ENCODE peak calls at places on chromosomes 12 and 14, in four cellular contexts. J is lower lobe of right lung, C is tibial nerve, A is small intestine. O is an unnamed sample.
A peak's percentile ranks its signal among the peaks of the same experiment; 100 is the strongest.

GRCh38 chr12:132506730-132507538 is 17.0 kb downstream of the FBRSL1 start:
- DNase-seq in J (peak; percentile 84), C (peak; percentile 45), A (no peak), O (peak; percentile 86)

GRCh38 chr12:113086249-113087164 is 30.0 kb downstream of the DTX1 start:
- DNase-seq in J (no peak), C (no peak), A (peak; percentile 32), O (no peak)

GRCh38 chr14:52650774-52651173 is 44.6 kb downstream of the ERO1A start:
- DNase-seq in J (no peak), C (no peak), A (no peak), O (no peak)

GRCh38 chr14:95495538-95496025 is 20.9 kb downstream of the SYNE3 start:
- DNase-seq in J (no peak), C (no peak), A (no peak), O (no peak)

GRCh38 chr12:105084251-105085250 is at the start of gene ALDH1L2:
- DNase-seq in J (peak; percentile 89), C (peak; percentile 79), A (peak; percentile 66), O (peak; percentile 91)

GRCh38 chr14:105173901-105174894 is 5.6 kb upstream of the JAG2 start:
- DNase-seq in J (no peak), C (no peak), A (no peak), O (no peak)

GRCh38 chr12:42143401-42144173 is 1.1 kb downstream of the GXYLT1 start:
- DNase-seq in J (no peak), C (no peak), A (peak; percentile 29), O (no peak)

GRCh38 chr14:102071283-102071998 is 15.4 kb downstream of the HSP90AA1 start:
- DNase-seq in J (no peak), C (no peak), A (no peak), O (no peak)

GRCh38 chr12:122308811-122309210 is 42.5 kb upstream of the VPS33A start:
- DNase-seq in J (no peak), C (no peak), A (no peak), O (no peak)

GRCh38 chr12:66941150-66941549 is 262.3 kb upstream of the GRIP1 start:
- DNase-seq in J (no peak), C (no peak), A (no peak), O (no peak)

GRCh38 chr12:59086124-59086523 is 165.8 kb upstream of the LRIG3 start:
- DNase-seq in J (no peak), C (no peak), A (no peak), O (no peak)

GRCh38 chr14:30874120-30874998 is at the start of gene COCH:
- DNase-seq in J (peak; percentile 47), C (no peak), A (peak; percentile 19), O (peak; percentile 33)

GRCh38 chr14:58587271-58587670 is 50.5 kb upstream of the DACT1 start:
- DNase-seq in J (no peak), C (no peak), A (no peak), O (no peak)

GRCh38 chr12:67035121-67035520 is 234.0 kb upstream of the CAND1 start:
- DNase-seq in J (no peak), C (no peak), A (no peak), O (no peak)

GRCh38 chr14:97380539-97380941 is 583.4 kb downstream of the VRK1 start:
- DNase-seq in J (no peak), C (no peak), A (no peak), O (no peak)

GRCh38 chr14:71054706-71055105 is 147.4 kb downstream of the PCNX1 start:
- DNase-seq in J (no peak), C (no peak), A (no peak), O (no peak)

GRCh38 chr14:71048393-71048792 is 141.1 kb downstream of the PCNX1 start:
- DNase-seq in J (no peak), C (no peak), A (no peak), O (no peak)

GRCh38 chr14:71056168-71056567 is 148.9 kb downstream of the PCNX1 start:
- DNase-seq in J (no peak), C (no peak), A (no peak), O (no peak)

GRCh38 chr14:71049435-71050147 is 142.3 kb downstream of the PCNX1 start:
- DNase-seq in J (no peak), C (no peak), A (no peak), O (no peak)

GRCh38 chr14:71050227-71050823 is 143.1 kb downstream of the PCNX1 start:
- DNase-seq in J (no peak), C (no peak), A (peak; percentile 5), O (no peak)
- H3K27ac ChIP-seq in J (no peak overlapping the region), C (no peak overlapping the region), A (no peak overlapping the region), O (no peak overlapping the region)

GRCh38 chr14:60648934-60649814 is at the start of gene SIX1:
- DNase-seq in J (peak; percentile 76), C (peak; percentile 61), A (peak; percentile 39), O (peak; percentile 86)

GRCh38 chr14:60650382-60650961 is 1.2 kb upstream of the SIX1 start:
- DNase-seq in J (no peak), C (no peak), A (no peak), O (peak; percentile 63)

GRCh38 chr14:60648169-60648933 is 926 bp downstream of the SIX1 start:
- DNase-seq in J (peak; percentile 45), C (no peak), A (no peak), O (peak; percentile 62)

GRCh38 chr14:60651051-60651935 is 2.0 kb upstream of the SIX1 start:
- DNase-seq in J (no peak), C (no peak), A (no peak), O (no peak)

GRCh38 chr14:60649815-60650381 is 621 bp upstream of the SIX1 start:
- DNase-seq in J (no peak), C (no peak), A (no peak), O (no peak)
- H3K4me1 ChIP-seq in J (peaks cover 56% of the 10 kb centered on the region), C (peaks cover 23% of the 10 kb centered on the region), A (peaks cover 3% of the 10 kb centered on the region), O (peaks cover 13% of the 10 kb centered on the region)

GRCh38 chr12:89619764-89620163 is 88.9 kb downstream of the ATP2B1 start:
- DNase-seq in J (no peak), C (no peak), A (no peak), O (no peak)

GRCh38 chr12:89621511-89621910 is 87.1 kb downstream of the ATP2B1 start:
- DNase-seq in J (no peak), C (no peak), A (no peak), O (no peak)

GRCh38 chr12:89622115-89622514 is 86.5 kb downstream of the ATP2B1 start:
- DNase-seq in J (no peak), C (no peak), A (no peak), O (no peak)

DNA sequence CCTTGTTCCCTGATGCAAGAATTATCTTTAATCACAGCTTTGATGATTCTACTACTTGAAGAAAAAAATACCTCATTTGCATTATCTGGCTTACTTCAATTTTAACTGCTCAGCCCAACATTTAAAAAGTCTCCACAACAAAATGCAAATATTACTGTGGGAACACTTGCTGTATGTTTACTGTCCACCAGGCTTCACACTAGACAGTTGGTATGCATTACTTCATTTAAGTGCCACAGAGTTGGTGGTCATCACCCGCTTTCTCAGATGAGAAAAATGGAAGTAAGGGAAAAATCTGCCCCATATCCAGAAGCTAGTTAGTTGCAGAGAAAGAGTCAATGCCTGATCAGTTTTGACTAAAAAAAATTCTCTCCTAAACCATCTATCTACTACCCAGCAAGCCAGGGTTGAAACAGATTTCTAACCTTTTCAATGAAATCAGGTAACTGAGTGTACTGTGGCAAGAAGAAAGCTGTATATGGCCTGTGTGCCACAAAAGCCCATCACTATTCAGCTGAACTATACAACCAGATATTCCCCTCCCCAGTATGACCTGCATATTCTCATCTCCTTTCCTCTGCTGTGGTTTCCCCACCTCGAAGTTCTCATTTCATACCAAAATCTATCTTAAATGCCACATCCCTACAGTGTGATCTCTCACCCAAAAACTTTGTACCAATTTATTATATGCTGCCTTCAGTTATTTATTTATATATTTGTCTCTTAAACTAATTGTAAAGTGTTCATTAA is 90.3 kb downstream of the ATP2B1 start:
- DNase-seq in J (no peak), C (no peak), A (no peak), O (no peak)
- H3K27ac ChIP-seq in J (no peak overlapping the region), C (no peak overlapping the region), A (no peak overlapping the region), O (no peak overlapping the region)

GRCh38 chr14:68955164-68955921 is 23.8 kb downstream of the ACTN1 start:
- DNase-seq in J (no peak), C (no peak), A (peak; percentile 46), O (no peak)
- H3K4me1 ChIP-seq in J (peaks cover 96% of the 10 kb centered on the region), C (peaks cover 40% of the 10 kb centered on the region), A (no peaks in the 10 kb centered on the region), O (peaks cover 38% of the 10 kb centered on the region)

GRCh38 chr12:52860102-52860838 is 11.5 kb upstream of the KRT78 start:
- DNase-seq in J (no peak), C (no peak), A (peak; percentile 90), O (no peak)
- H3K27ac ChIP-seq in J (no peak overlapping the region), C (no peak overlapping the region), A (no peak overlapping the region), O (no peak overlapping the region)